ENCODE peak calls at places on chromosomes 16 and 17, in nine cellular contexts. I, S, N, L, F, G, Q, W and Y are unnamed samples.

GRCh38 chr16:58449768-58450167 is 50.2 kb upstream of the NDRG4 start:
- DNase-seq in I (no peak), S (no peak), N (peak), L (no peak), F (no peak), G (no peak), Q (no peak), W (no peak), Y (no peak)

GRCh38 chr17:9473716-9474115 is 101.9 kb downstream of the STX8 start:
- DNase-seq in I (no peak), S (peak), N (no peak), L (peak), F (no peak), G (peak), Q (no peak), W (no peak), Y (no peak)

GRCh38 chr17:57989011-57989345 is 924 bp upstream of the VEZF1 start:
- DNase-seq in I (peak), S (peak), N (no peak), L (peak), F (no peak), G (peak), Q (peak), W (peak), Y (peak)

GRCh38 chr16:50440531-50440930 is 71.7 kb upstream of the BRD7 start:
- DNase-seq in I (no peak), S (no peak), N (no peak), L (no peak), F (no peak), G (no peak), Q (no peak), W (no peak), Y (no peak)

GRCh38 chr17:28725660-28726395 is at the start of gene TLCD1:
- DNase-seq in I (no peak), S (peak), N (no peak), L (peak), F (peak), G (peak), Q (peak), W (peak), Y (peak)

GRCh38 chr17:6779411-6779810 is 3.4 kb downstream of the FBXO39 start:
- DNase-seq in I (no peak), S (no peak), N (no peak), L (no peak), F (no peak), G (peak), Q (no peak), W (no peak), Y (no peak)

GRCh38 chr16:12143776-12144175 is 167.2 kb downstream of the SNX29 start:
- DNase-seq in I (no peak), S (no peak), N (no peak), L (no peak), F (no peak), G (no peak), Q (no peak), W (no peak), Y (no peak)

GRCh38 chr17:10114931-10115535 is 83.4 kb downstream of the GAS7 start:
- DNase-seq in I (peak), S (peak), N (peak), L (peak), F (peak), G (peak), Q (no peak), W (peak), Y (peak)

GRCh38 chr17:152860-153420 is 15.6 kb downstream of the SCGB1C2 start:
- DNase-seq in I (no peak), S (no peak), N (no peak), L (no peak), F (no peak), G (no peak), Q (no peak), W (no peak), Y (no peak)